ENCODE peak calls at places on chromosomes 5 and 9, in four cellular contexts. G is brain microvascular endothelial cell, L is AG09309, I is right lobe of liver. R is an unnamed sample.
A peak's percentile ranks its signal among the peaks of the same experiment; 100 is the strongest.

GRCh38 chr9:114177423-114178064 is 22.2 kb downstream of the COL27A1 start:
- DNase-seq in I (peak; percentile 8), G (peak; percentile 59), L (no peak), R (no peak)

GRCh38 chr5:168877132-168877895 is 298.1 kb upstream of the PANK3 start:
- DNase-seq in L (no peak), G (no peak), I (peak; percentile 71), R (no peak)

GRCh38 chr9:134554750-134555655 is 86.6 kb upstream of the COL5A1 start:
- DNase-seq in G (no peak), I (no peak), L (no peak), R (no peak)

GRCh38 chr9:135404451-135405144 is 75.0 kb upstream of the PPP1R26 start:
- DNase-seq in G (no peak), L (no peak), I (no peak), R (no peak)

GRCh38 chr5:74579215-74579614 is 61.3 kb downstream of the ENC1 start:
- DNase-seq in I (no peak), G (peak; percentile 67), L (no peak), R (no peak)

GRCh38 chr9:107707419-107707837 is 217.9 kb upstream of the KLF4 start:
- DNase-seq in I (no peak), G (peak; percentile 97), L (peak; percentile 81), R (no peak)

GRCh38 chr9:133798160-133798559 is 60.0 kb upstream of the SARDH start:
- DNase-seq in G (no peak), L (no peak), I (no peak), R (no peak)

GRCh38 chr5:149857499-149857898 is 87.1 kb downstream of the PDE6A start:
- DNase-seq in G (peak; percentile 27), L (no peak), I (peak; percentile 69), R (peak; percentile 38)

GRCh38 chr5:124981901-124982300 is 235.5 kb upstream of the ZNF608 start:
- DNase-seq in I (no peak), G (no peak), L (no peak), R (no peak)

GRCh38 chr5:138702827-138703194 is 50.4 kb upstream of the CTNNA1 start:
- DNase-seq in G (no peak), I (no peak), L (no peak), R (no peak)

DNA sequence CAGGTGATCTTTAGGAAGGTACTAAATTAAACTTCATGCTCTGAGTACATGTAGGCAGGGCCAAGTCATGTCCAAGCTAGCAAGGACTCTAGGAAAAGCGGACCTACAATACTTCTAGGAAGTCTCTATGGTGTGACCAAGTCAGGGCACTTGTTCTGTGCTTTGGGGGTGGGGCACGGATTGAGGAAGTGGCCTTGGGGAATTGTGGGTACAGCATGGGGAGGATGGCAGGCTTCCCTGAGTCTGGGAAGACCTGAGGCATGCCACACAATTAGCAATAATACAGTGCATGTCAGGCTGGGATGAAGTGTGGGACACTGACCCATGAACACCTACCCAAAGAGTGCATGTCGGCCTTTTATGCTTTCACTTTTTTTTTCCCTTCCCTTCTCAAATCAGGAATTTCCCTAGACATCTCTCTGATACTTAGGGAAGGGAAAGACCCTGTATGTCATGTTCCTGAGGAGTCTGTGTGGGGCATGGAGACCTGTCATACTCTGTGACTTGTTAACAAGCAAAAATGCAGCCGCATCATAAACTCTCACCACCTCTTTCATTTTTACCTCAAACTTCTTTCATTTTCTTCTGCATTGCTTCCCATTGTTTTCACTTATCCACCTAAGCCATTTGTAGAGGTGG is 146.4 kb downstream of the PALM2AKAP2 start:
- DNase-seq in G (no peak), I (no peak), L (no peak), R (no peak)
- H3K4me3 ChIP-seq in G (no peak overlapping the region), I (no peak overlapping the region), L (no peak overlapping the region), R (no peak overlapping the region)

GRCh38 chr9:104025109-104025508 is 69.0 kb upstream of the SMC2 start:
- DNase-seq in G (no peak), L (no peak), I (no peak), R (no peak)

GRCh38 chr9:104028827-104029226 is 65.3 kb upstream of the SMC2 start:
- DNase-seq in I (no peak), G (no peak), L (no peak), R (no peak)

GRCh38 chr9:104025945-104026344 is 68.2 kb upstream of the SMC2 start:
- DNase-seq in G (no peak), L (no peak), I (no peak), R (no peak)

DNA sequence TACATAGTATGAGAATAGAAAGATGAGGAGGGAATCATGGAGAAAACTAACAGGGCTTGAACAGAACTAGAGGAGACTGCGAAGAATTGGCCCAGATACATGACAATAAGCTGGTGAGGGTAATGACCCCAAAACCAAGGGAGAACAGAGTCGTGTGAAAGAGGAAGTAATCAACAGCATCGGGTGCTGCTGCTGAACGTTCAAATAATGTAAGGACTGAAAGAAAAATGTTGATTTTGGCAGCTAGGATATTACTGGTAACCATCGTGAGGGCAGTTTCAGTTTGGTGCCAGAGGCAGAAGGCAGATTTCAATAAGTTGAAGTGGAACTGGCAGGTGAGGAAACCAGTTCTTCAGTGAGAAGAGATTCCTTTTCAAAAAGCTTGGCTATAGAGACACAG is 66.8 kb upstream of the SMC2 start:
- DNase-seq in L (no peak), G (no peak), I (no peak), R (no peak)
- H3K4me3 ChIP-seq in L (no peak overlapping the region), G (no peak overlapping the region), I (no peak overlapping the region), R (no peak overlapping the region)

GRCh38 chr5:170757669-170758068 is 25.9 kb upstream of the GABRP start:
- DNase-seq in I (no peak), L (no peak), G (no peak), R (no peak)
- H3K4me3 ChIP-seq in I (no peak overlapping the region), L (no peak overlapping the region), G (no peak overlapping the region), R (no peak overlapping the region)

GRCh38 chr5:141402553-141403328 is at the start of gene PCDHGA9:
- DNase-seq in I (no peak), L (no peak), G (peak; percentile 24), R (no peak)
- H3K4me3 ChIP-seq in I (no peak within 1 kb of the TSS), L (no peak within 1 kb of the TSS), G (peak within 1 kb of the TSS; percentile 22), R (peak within 1 kb of the TSS; percentile 9)

GRCh38 chr9:104906441-104907277 is 21.3 kb downstream of the ABCA1 start:
- DNase-seq in I (peak; percentile 82), L (peak; percentile 68), G (peak; percentile 42), R (no peak)

GRCh38 chr9:104905931-104906330 is 22.0 kb downstream of the ABCA1 start:
- DNase-seq in L (no peak), I (no peak), G (no peak), R (no peak)

GRCh38 chr9:104911029-104911607 is 16.8 kb downstream of the ABCA1 start:
- DNase-seq in L (no peak), I (no peak), G (peak; percentile 41), R (no peak)

GRCh38 chr9:104905153-104905901 is 22.6 kb downstream of the ABCA1 start:
- DNase-seq in L (no peak), I (no peak), G (no peak), R (no peak)

GRCh38 chr9:104907278-104907951 is 20.5 kb downstream of the ABCA1 start:
- DNase-seq in I (peak; percentile 73), L (no peak), G (peak; percentile 52), R (no peak)
- H3K4me3 ChIP-seq in I (peak overlapping the region; percentile 14), L (no peak overlapping the region), G (no peak overlapping the region), R (no peak overlapping the region)

GRCh38 chr5:55923177-55923872 is 71.4 kb downstream of the IL6ST start:
- DNase-seq in I (no peak), G (no peak), L (no peak), R (no peak)
- H3K4me3 ChIP-seq in I (peak overlapping the region; percentile 14), G (peak overlapping the region; percentile 51), L (peak overlapping the region; percentile 11), R (peak overlapping the region; percentile 29)

GRCh38 chr5:140823475-140823874 is 2.1 kb downstream of the PCDHA5 start:
- DNase-seq in L (no peak), G (no peak), I (peak; percentile 46), R (no peak)

GRCh38 chr5:140827704-140828401 is at the start of gene PCDHA6:
- DNase-seq in L (no peak), I (no peak), G (no peak), R (no peak)

GRCh38 chr5:140833993-140834392 is at the start of gene PCDHA7:
- DNase-seq in G (no peak), I (no peak), L (no peak), R (no peak)

DNA sequence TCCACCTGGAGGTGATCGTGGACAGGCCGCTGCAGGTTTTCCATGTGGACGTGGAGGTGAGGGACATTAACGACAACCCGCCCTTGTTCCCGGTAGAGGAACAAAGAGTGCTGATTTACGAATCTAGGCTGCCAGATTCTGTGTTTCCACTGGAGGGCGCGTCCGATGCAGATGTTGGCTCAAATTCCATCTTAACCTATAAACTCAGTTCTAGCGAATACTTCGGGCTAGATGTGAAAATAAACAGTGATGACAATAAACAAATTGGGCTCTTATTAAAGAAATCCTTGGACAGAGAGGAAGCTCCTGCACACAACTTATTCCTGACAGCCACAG is 610 bp downstream of the PCDHA6 start:
- DNase-seq in G (no peak), I (no peak), L (no peak), R (no peak)
- H3K4me3 ChIP-seq in G (no peak overlapping the region), I (no peak overlapping the region), L (peak overlapping the region; percentile 41), R (no peak overlapping the region)

R was measured in left lung.